ENCODE peak calls at places on chromosomes 3 and 15, in seven cellular contexts. One of them, this sample, is unnamed.

GRCh38 chr3:161559177-161559998 is 62.8 kb downstream of the OTOL1 start:
- DNase-seq in IMR-90: peak
- DNase-seq in psoas muscle: no peak
- DNase-seq in astrocyte: peak
- DNase-seq in A549: peak
- DNase-seq in GM12865: peak
- DNase-seq in tibial artery: no peak
- DNase-seq in this sample: peak

GRCh38 chr3:12946661-12947316 is 105.4 kb upstream of the RPL32 start:
- DNase-seq in IMR-90: no peak
- DNase-seq in psoas muscle: no peak
- DNase-seq in astrocyte: no peak
- DNase-seq in A549: no peak
- DNase-seq in GM12865: no peak
- DNase-seq in tibial artery: no peak
- DNase-seq in this sample: peak

GRCh38 chr3:42052867-42053351 is 38.2 kb upstream of the TRAK1 start:
- DNase-seq in IMR-90: peak
- DNase-seq in psoas muscle: no peak
- DNase-seq in astrocyte: no peak
- DNase-seq in A549: no peak
- DNase-seq in GM12865: no peak
- DNase-seq in tibial artery: no peak
- DNase-seq in this sample: no peak

GRCh38 chr3:44342191-44342790 is 3.7 kb downstream of the TCAIM start:
- DNase-seq in IMR-90: peak
- DNase-seq in psoas muscle: no peak
- DNase-seq in astrocyte: peak
- DNase-seq in A549: no peak
- DNase-seq in GM12865: no peak
- DNase-seq in tibial artery: no peak
- DNase-seq in this sample: no peak

GRCh38 chr3:66615643-66616301 is 115.0 kb upstream of the LRIG1 start:
- DNase-seq in IMR-90: peak
- DNase-seq in psoas muscle: no peak
- DNase-seq in astrocyte: no peak
- DNase-seq in A549: no peak
- DNase-seq in GM12865: no peak
- DNase-seq in tibial artery: no peak
- DNase-seq in this sample: no peak

GRCh38 chr3:70471464-70472342 is 159.3 kb upstream of the MDFIC2 start:
- DNase-seq in IMR-90: peak
- DNase-seq in psoas muscle: no peak
- DNase-seq in astrocyte: peak
- DNase-seq in A549: no peak
- DNase-seq in GM12865: no peak
- DNase-seq in tibial artery: no peak
- DNase-seq in this sample: no peak

GRCh38 chr3:57952208-57952631 is 56.0 kb upstream of the FLNB start:
- DNase-seq in IMR-90: peak
- DNase-seq in psoas muscle: peak
- DNase-seq in astrocyte: peak
- DNase-seq in A549: peak
- DNase-seq in GM12865: no peak
- DNase-seq in tibial artery: peak
- DNase-seq in this sample: peak

GRCh38 chr15:73560501-73561117 is 72.6 kb downstream of the NPTN start:
- DNase-seq in IMR-90: peak
- DNase-seq in psoas muscle: no peak
- DNase-seq in astrocyte: peak
- DNase-seq in A549: peak
- DNase-seq in GM12865: peak
- DNase-seq in tibial artery: no peak
- DNase-seq in this sample: peak

GRCh38 chr15:80967451-80967850 is 22.2 kb downstream of the MESD start:
- DNase-seq in IMR-90: peak
- DNase-seq in psoas muscle: no peak
- DNase-seq in astrocyte: peak
- DNase-seq in A549: no peak
- DNase-seq in GM12865: no peak
- DNase-seq in tibial artery: no peak
- DNase-seq in this sample: no peak

GRCh38 chr15:74614744-74615312 is 808 bp upstream of the CLK3 start:
- DNase-seq in IMR-90: peak
- DNase-seq in psoas muscle: peak
- DNase-seq in astrocyte: peak
- DNase-seq in A549: peak
- DNase-seq in GM12865: peak
- DNase-seq in tibial artery: peak
- DNase-seq in this sample: peak

GRCh38 chr3:63251499-63251898 is 26.6 kb upstream of the SYNPR start:
- DNase-seq in IMR-90: no peak
- DNase-seq in psoas muscle: no peak
- DNase-seq in astrocyte: no peak
- DNase-seq in A549: no peak
- DNase-seq in GM12865: no peak
- DNase-seq in tibial artery: no peak
- DNase-seq in this sample: peak

GRCh38 chr15:88331291-88331690 is 74.8 kb upstream of the NTRK3 start:
- DNase-seq in IMR-90: peak
- DNase-seq in psoas muscle: no peak
- DNase-seq in astrocyte: no peak
- DNase-seq in A549: peak
- DNase-seq in GM12865: peak
- DNase-seq in tibial artery: no peak
- DNase-seq in this sample: peak

GRCh38 chr3:153190923-153191322 is 28.9 kb downstream of the RAP2B start:
- DNase-seq in IMR-90: no peak
- DNase-seq in psoas muscle: no peak
- DNase-seq in astrocyte: no peak
- DNase-seq in A549: no peak
- DNase-seq in GM12865: no peak
- DNase-seq in tibial artery: no peak
- DNase-seq in this sample: no peak

GRCh38 chr3:44021646-44022594 is 219.8 kb upstream of the TOPAZ1 start:
- DNase-seq in IMR-90: no peak
- DNase-seq in psoas muscle: no peak
- DNase-seq in astrocyte: peak
- DNase-seq in A549: no peak
- DNase-seq in GM12865: peak
- DNase-seq in tibial artery: no peak
- DNase-seq in this sample: no peak

GRCh38 chr15:29114277-29115092 is 155.1 kb downstream of the NSMCE3 start:
- DNase-seq in IMR-90: no peak
- DNase-seq in psoas muscle: no peak
- DNase-seq in astrocyte: no peak
- DNase-seq in A549: no peak
- DNase-seq in GM12865: no peak
- DNase-seq in tibial artery: no peak
- DNase-seq in this sample: no peak

GRCh38 chr3:32840086-32840841 is 22.5 kb downstream of the TRIM71 start:
- DNase-seq in IMR-90: no peak
- DNase-seq in psoas muscle: no peak
- DNase-seq in astrocyte: no peak
- DNase-seq in A549: no peak
- DNase-seq in GM12865: no peak
- DNase-seq in tibial artery: no peak
- DNase-seq in this sample: no peak

GRCh38 chr3:195246608-195247007 is 24.4 kb downstream of the XXYLT1 start:
- DNase-seq in IMR-90: no peak
- DNase-seq in psoas muscle: no peak
- DNase-seq in astrocyte: no peak
- DNase-seq in A549: no peak
- DNase-seq in GM12865: no peak
- DNase-seq in tibial artery: no peak
- DNase-seq in this sample: no peak

GRCh38 chr3:14403636-14404395 is 1.4 kb downstream of the SLC6A6 start:
- DNase-seq in IMR-90: no peak
- DNase-seq in psoas muscle: peak
- DNase-seq in astrocyte: no peak
- DNase-seq in A549: peak
- DNase-seq in GM12865: no peak
- DNase-seq in tibial artery: peak
- DNase-seq in this sample: no peak

GRCh38 chr15:83283813-83284562 is 476 bp downstream of the BNC1 start:
- DNase-seq in IMR-90: no peak
- DNase-seq in psoas muscle: no peak
- DNase-seq in astrocyte: no peak
- DNase-seq in A549: no peak
- DNase-seq in GM12865: no peak
- DNase-seq in tibial artery: no peak
- DNase-seq in this sample: peak

GRCh38 chr3:88641033-88641604 is 466.3 kb upstream of the EPHA3 start:
- DNase-seq in IMR-90: no peak
- DNase-seq in psoas muscle: no peak
- DNase-seq in astrocyte: no peak
- DNase-seq in A549: no peak
- DNase-seq in GM12865: no peak
- DNase-seq in tibial artery: no peak
- DNase-seq in this sample: peak

GRCh38 chr3:175192536-175192935 is 333.4 kb downstream of the NAALADL2 start:
- DNase-seq in IMR-90: peak
- DNase-seq in psoas muscle: no peak
- DNase-seq in astrocyte: peak
- DNase-seq in A549: no peak
- DNase-seq in GM12865: no peak
- DNase-seq in tibial artery: no peak
- DNase-seq in this sample: peak

GRCh38 chr3:31412832-31413231 is 119.9 kb upstream of the STT3B start:
- DNase-seq in IMR-90: peak
- DNase-seq in psoas muscle: no peak
- DNase-seq in astrocyte: peak
- DNase-seq in A549: no peak
- DNase-seq in GM12865: no peak
- DNase-seq in tibial artery: no peak
- DNase-seq in this sample: peak

GRCh38 chr15:93035092-93035915 is 53.7 kb downstream of the RGMA start:
- DNase-seq in IMR-90: no peak
- DNase-seq in psoas muscle: no peak
- DNase-seq in astrocyte: no peak
- DNase-seq in A549: no peak
- DNase-seq in GM12865: no peak
- DNase-seq in tibial artery: peak
- DNase-seq in this sample: no peak

GRCh38 chr3:128500556-128500955 is 7.6 kb upstream of the GATA2 start:
- DNase-seq in IMR-90: no peak
- DNase-seq in psoas muscle: no peak
- DNase-seq in astrocyte: no peak
- DNase-seq in A549: no peak
- DNase-seq in GM12865: no peak
- DNase-seq in tibial artery: no peak
- DNase-seq in this sample: no peak
- TF ChIP-seq CTCF in IMR-90: no peak
- TF ChIP-seq CTCF in psoas muscle: no peak
- TF ChIP-seq CTCF in astrocyte: no peak
- TF ChIP-seq CTCF in A549: no peak
- TF ChIP-seq CTCF in GM12865: no peak
- TF ChIP-seq CTCF in tibial artery: no peak
- TF ChIP-seq CTCF in this sample: no peak

GRCh38 chr3:191363221-191363620 is 32.9 kb upstream of the UTS2B start:
- DNase-seq in IMR-90: no peak
- DNase-seq in psoas muscle: no peak
- DNase-seq in astrocyte: no peak
- DNase-seq in A549: no peak
- DNase-seq in GM12865: no peak
- DNase-seq in tibial artery: no peak
- DNase-seq in this sample: peak

GRCh38 chr3:191360620-191361019 is 30.3 kb upstream of the UTS2B start:
- DNase-seq in IMR-90: no peak
- DNase-seq in psoas muscle: no peak
- DNase-seq in astrocyte: no peak
- DNase-seq in A549: no peak
- DNase-seq in GM12865: no peak
- DNase-seq in tibial artery: no peak
- DNase-seq in this sample: peak

GRCh38 chr3:191362036-191362435 is 31.7 kb upstream of the UTS2B start:
- DNase-seq in IMR-90: no peak
- DNase-seq in psoas muscle: no peak
- DNase-seq in astrocyte: no peak
- DNase-seq in A549: no peak
- DNase-seq in GM12865: no peak
- DNase-seq in tibial artery: no peak
- DNase-seq in this sample: no peak

GRCh38 chr3:191361456-191361855 is 31.1 kb upstream of the UTS2B start:
- DNase-seq in IMR-90: no peak
- DNase-seq in psoas muscle: no peak
- DNase-seq in astrocyte: no peak
- DNase-seq in A549: no peak
- DNase-seq in GM12865: no peak
- DNase-seq in tibial artery: no peak
- DNase-seq in this sample: peak

GRCh38 chr3:191362524-191363090 is 32.3 kb upstream of the UTS2B start:
- DNase-seq in IMR-90: no peak
- DNase-seq in psoas muscle: no peak
- DNase-seq in astrocyte: no peak
- DNase-seq in A549: no peak
- DNase-seq in GM12865: no peak
- DNase-seq in tibial artery: no peak
- DNase-seq in this sample: no peak
- H3K4me3 ChIP-seq in IMR-90: no peak
- H3K4me3 ChIP-seq in psoas muscle: no peak
- H3K4me3 ChIP-seq in astrocyte: no peak
- H3K4me3 ChIP-seq in A549: no peak
- H3K4me3 ChIP-seq in GM12865: no peak
- H3K4me3 ChIP-seq in tibial artery: no peak
- H3K4me3 ChIP-seq in this sample: no peak

GRCh38 chr15:94293411-94294402 is 62.3 kb downstream of the MCTP2 start:
- DNase-seq in IMR-90: peak
- DNase-seq in psoas muscle: no peak
- DNase-seq in astrocyte: peak
- DNase-seq in A549: no peak
- DNase-seq in GM12865: no peak
- DNase-seq in tibial artery: no peak
- DNase-seq in this sample: no peak

GRCh38 chr15:94286581-94286980 is 55.2 kb downstream of the MCTP2 start:
- DNase-seq in IMR-90: no peak
- DNase-seq in psoas muscle: no peak
- DNase-seq in astrocyte: no peak
- DNase-seq in A549: no peak
- DNase-seq in GM12865: no peak
- DNase-seq in tibial artery: no peak
- DNase-seq in this sample: no peak

GRCh38 chr15:94282269-94283250 is 51.2 kb downstream of the MCTP2 start:
- DNase-seq in IMR-90: no peak
- DNase-seq in psoas muscle: no peak
- DNase-seq in astrocyte: peak
- DNase-seq in A549: no peak
- DNase-seq in GM12865: no peak
- DNase-seq in tibial artery: no peak
- DNase-seq in this sample: peak

GRCh38 chr15:94287794-94288246 is 56.5 kb downstream of the MCTP2 start:
- DNase-seq in IMR-90: no peak
- DNase-seq in psoas muscle: no peak
- DNase-seq in astrocyte: no peak
- DNase-seq in A549: no peak
- DNase-seq in GM12865: peak
- DNase-seq in tibial artery: no peak
- DNase-seq in this sample: no peak
- TF ChIP-seq CTCF in IMR-90: no peak
- TF ChIP-seq CTCF in psoas muscle: no peak
- TF ChIP-seq CTCF in astrocyte: no peak
- TF ChIP-seq CTCF in A549: no peak
- TF ChIP-seq CTCF in GM12865: no peak
- TF ChIP-seq CTCF in tibial artery: no peak
- TF ChIP-seq CTCF in this sample: no peak

GRCh38 chr3:160403028-160403545 is 3.6 kb downstream of the SMC4 start:
- DNase-seq in IMR-90: peak
- DNase-seq in psoas muscle: no peak
- DNase-seq in astrocyte: no peak
- DNase-seq in A549: no peak
- DNase-seq in GM12865: no peak
- DNase-seq in tibial artery: no peak
- DNase-seq in this sample: peak
- H3K4me3 ChIP-seq in IMR-90: no peak
- H3K4me3 ChIP-seq in psoas muscle: no peak
- H3K4me3 ChIP-seq in astrocyte: peak
- H3K4me3 ChIP-seq in A549: peak
- H3K4me3 ChIP-seq in GM12865: peak
- H3K4me3 ChIP-seq in tibial artery: peak
- H3K4me3 ChIP-seq in this sample: peak

This sample was measured in epithelial cell of esophagus.